ENCODE peak calls at places on chromosomes 2 and 18, in eight cellular contexts. One of them, this sample, is unnamed.

GRCh38 chr2:66851449-66851872 is 416.5 kb downstream of the MEIS1 start:
- DNase-seq in stimulated activated CD4-positive, alpha-beta T cell treated with anti-CD3 and anti-CD28 coated beads, Interleukin-1b, Interleukin-23, amount 100 ng/mL, for 48 hours: no peak
- DNase-seq in GM23248: peak; percentile 93
- DNase-seq in NCI-H1417 treated with DMSO at 0.1 percent for 48 hours: no peak
- DNase-seq in Right ventricle myocardium superior: no peak
- DNase-seq in SW480: no peak
- DNase-seq in SJCRH30: no peak
- DNase-seq in NCI-H774: no peak
- DNase-seq in this sample: no peak

GRCh38 chr18:43589611-43590151 is 312.4 kb upstream of the SYT4 start:
- DNase-seq in stimulated activated CD4-positive, alpha-beta T cell treated with anti-CD3 and anti-CD28 coated beads, Interleukin-1b, Interleukin-23, amount 100 ng/mL, for 48 hours: no peak
- DNase-seq in SW480: no peak
- DNase-seq in GM23248: no peak
- DNase-seq in NCI-H1417 treated with DMSO at 0.1 percent for 48 hours: no peak
- DNase-seq in SJCRH30: no peak
- DNase-seq in NCI-H774: no peak
- DNase-seq in Right ventricle myocardium superior: no peak
- DNase-seq in this sample: no peak

GRCh38 chr2:47189635-47190034 is 34.5 kb upstream of the STPG4 start:
- DNase-seq in SJCRH30: no peak
- DNase-seq in Right ventricle myocardium superior: no peak
- DNase-seq in NCI-H1417 treated with DMSO at 0.1 percent for 48 hours: no peak
- DNase-seq in GM23248: peak; percentile 95
- DNase-seq in SW480: no peak
- DNase-seq in NCI-H774: no peak
- DNase-seq in stimulated activated CD4-positive, alpha-beta T cell treated with anti-CD3 and anti-CD28 coated beads, Interleukin-1b, Interleukin-23, amount 100 ng/mL, for 48 hours: no peak
- DNase-seq in this sample: no peak

GRCh38 chr18:79245517-79246001 is 150.2 kb upstream of the NFATC1 start:
- DNase-seq in GM23248: peak; percentile 1
- DNase-seq in Right ventricle myocardium superior: no peak
- DNase-seq in stimulated activated CD4-positive, alpha-beta T cell treated with anti-CD3 and anti-CD28 coated beads, Interleukin-1b, Interleukin-23, amount 100 ng/mL, for 48 hours: no peak
- DNase-seq in SW480: peak; percentile 80
- DNase-seq in NCI-H774: no peak
- DNase-seq in NCI-H1417 treated with DMSO at 0.1 percent for 48 hours: no peak
- DNase-seq in SJCRH30: no peak
- DNase-seq in this sample: no peak

GRCh38 chr2:68827681-68828080 is 43.5 kb downstream of the BMP10 start:
- DNase-seq in NCI-H774: no peak
- DNase-seq in stimulated activated CD4-positive, alpha-beta T cell treated with anti-CD3 and anti-CD28 coated beads, Interleukin-1b, Interleukin-23, amount 100 ng/mL, for 48 hours: no peak
- DNase-seq in Right ventricle myocardium superior: no peak
- DNase-seq in SJCRH30: no peak
- DNase-seq in GM23248: no peak
- DNase-seq in SW480: no peak
- DNase-seq in NCI-H1417 treated with DMSO at 0.1 percent for 48 hours: no peak
- DNase-seq in this sample: no peak

GRCh38 chr18:65753520-65753919 is 2.7 kb downstream of the CDH7 start:
- DNase-seq in stimulated activated CD4-positive, alpha-beta T cell treated with anti-CD3 and anti-CD28 coated beads, Interleukin-1b, Interleukin-23, amount 100 ng/mL, for 48 hours: no peak
- DNase-seq in Right ventricle myocardium superior: no peak
- DNase-seq in NCI-H1417 treated with DMSO at 0.1 percent for 48 hours: peak; percentile 14
- DNase-seq in SJCRH30: peak; percentile 75
- DNase-seq in GM23248: no peak
- DNase-seq in SW480: no peak
- DNase-seq in NCI-H774: peak; percentile 71
- DNase-seq in this sample: no peak

GRCh38 chr18:74499633-74500032 is 3.5 kb downstream of the CNDP2 start:
- DNase-seq in NCI-H1417 treated with DMSO at 0.1 percent for 48 hours: no peak
- DNase-seq in GM23248: peak; percentile 53
- DNase-seq in SW480: no peak
- DNase-seq in SJCRH30: no peak
- DNase-seq in stimulated activated CD4-positive, alpha-beta T cell treated with anti-CD3 and anti-CD28 coated beads, Interleukin-1b, Interleukin-23, amount 100 ng/mL, for 48 hours: peak; percentile 47
- DNase-seq in Right ventricle myocardium superior: peak; percentile 56
- DNase-seq in NCI-H774: no peak
- DNase-seq in this sample: no peak

GRCh38 chr2:127651987-127652550 is 6.1 kb downstream of the GPR17 start:
- DNase-seq in SJCRH30: no peak
- DNase-seq in stimulated activated CD4-positive, alpha-beta T cell treated with anti-CD3 and anti-CD28 coated beads, Interleukin-1b, Interleukin-23, amount 100 ng/mL, for 48 hours: no peak
- DNase-seq in NCI-H1417 treated with DMSO at 0.1 percent for 48 hours: no peak
- DNase-seq in Right ventricle myocardium superior: peak; percentile 96
- DNase-seq in SW480: no peak
- DNase-seq in NCI-H774: no peak
- DNase-seq in GM23248: no peak
- DNase-seq in this sample: no peak

GRCh38 chr18:35693829-35694228 is 112.3 kb downstream of the GALNT1 start:
- DNase-seq in NCI-H774: no peak
- DNase-seq in GM23248: no peak
- DNase-seq in NCI-H1417 treated with DMSO at 0.1 percent for 48 hours: no peak
- DNase-seq in SJCRH30: no peak
- DNase-seq in stimulated activated CD4-positive, alpha-beta T cell treated with anti-CD3 and anti-CD28 coated beads, Interleukin-1b, Interleukin-23, amount 100 ng/mL, for 48 hours: no peak
- DNase-seq in SW480: no peak
- DNase-seq in Right ventricle myocardium superior: no peak
- DNase-seq in this sample: no peak

GRCh38 chr2:240322991-240323390 is 112.5 kb upstream of the GPC1 start:
- DNase-seq in GM23248: no peak
- DNase-seq in SJCRH30: no peak
- DNase-seq in NCI-H774: no peak
- DNase-seq in NCI-H1417 treated with DMSO at 0.1 percent for 48 hours: no peak
- DNase-seq in stimulated activated CD4-positive, alpha-beta T cell treated with anti-CD3 and anti-CD28 coated beads, Interleukin-1b, Interleukin-23, amount 100 ng/mL, for 48 hours: no peak
- DNase-seq in Right ventricle myocardium superior: no peak
- DNase-seq in SW480: no peak
- DNase-seq in this sample: no peak

GRCh38 chr18:63237911-63238710 is 81.5 kb downstream of the BCL2 start:
- DNase-seq in stimulated activated CD4-positive, alpha-beta T cell treated with anti-CD3 and anti-CD28 coated beads, Interleukin-1b, Interleukin-23, amount 100 ng/mL, for 48 hours: no peak
- DNase-seq in Right ventricle myocardium superior: no peak
- DNase-seq in NCI-H774: no peak
- DNase-seq in SJCRH30: peak; percentile 66
- DNase-seq in NCI-H1417 treated with DMSO at 0.1 percent for 48 hours: no peak
- DNase-seq in GM23248: peak; percentile 92
- DNase-seq in SW480: peak; percentile 66
- DNase-seq in this sample: peak; percentile 55

GRCh38 chr18:8706545-8706980 is 1.2 kb downstream of the MTCL1 start:
- DNase-seq in Right ventricle myocardium superior: no peak
- DNase-seq in SJCRH30: no peak
- DNase-seq in SW480: no peak
- DNase-seq in NCI-H774: no peak
- DNase-seq in NCI-H1417 treated with DMSO at 0.1 percent for 48 hours: no peak
- DNase-seq in stimulated activated CD4-positive, alpha-beta T cell treated with anti-CD3 and anti-CD28 coated beads, Interleukin-1b, Interleukin-23, amount 100 ng/mL, for 48 hours: no peak
- DNase-seq in GM23248: peak; percentile 49
- DNase-seq in this sample: no peak

GRCh38 chr18:59837586-59837985 is 62.2 kb upstream of the PMAIP1 start:
- DNase-seq in stimulated activated CD4-positive, alpha-beta T cell treated with anti-CD3 and anti-CD28 coated beads, Interleukin-1b, Interleukin-23, amount 100 ng/mL, for 48 hours: peak; percentile 49
- DNase-seq in NCI-H774: peak; percentile 74
- DNase-seq in SJCRH30: peak; percentile 13
- DNase-seq in NCI-H1417 treated with DMSO at 0.1 percent for 48 hours: peak; percentile 78
- DNase-seq in SW480: peak; percentile 59
- DNase-seq in Right ventricle myocardium superior: no peak
- DNase-seq in GM23248: peak; percentile 75
- DNase-seq in this sample: no peak

GRCh38 chr2:176330612-176331011 is 61.4 kb downstream of the MTX2 start:
- DNase-seq in SJCRH30: no peak
- DNase-seq in Right ventricle myocardium superior: no peak
- DNase-seq in SW480: no peak
- DNase-seq in NCI-H774: no peak
- DNase-seq in NCI-H1417 treated with DMSO at 0.1 percent for 48 hours: no peak
- DNase-seq in GM23248: no peak
- DNase-seq in stimulated activated CD4-positive, alpha-beta T cell treated with anti-CD3 and anti-CD28 coated beads, Interleukin-1b, Interleukin-23, amount 100 ng/mL, for 48 hours: no peak
- DNase-seq in this sample: no peak

GRCh38 chr18:24362757-24363156 is 34.9 kb downstream of the OSBPL1A start:
- DNase-seq in NCI-H1417 treated with DMSO at 0.1 percent for 48 hours: no peak
- DNase-seq in SJCRH30: no peak
- DNase-seq in GM23248: no peak
- DNase-seq in stimulated activated CD4-positive, alpha-beta T cell treated with anti-CD3 and anti-CD28 coated beads, Interleukin-1b, Interleukin-23, amount 100 ng/mL, for 48 hours: no peak
- DNase-seq in NCI-H774: no peak
- DNase-seq in Right ventricle myocardium superior: no peak
- DNase-seq in SW480: no peak
- DNase-seq in this sample: no peak

GRCh38 chr2:28587526-28588230 is 91.8 kb downstream of the PLB1 start:
- DNase-seq in SJCRH30: no peak
- DNase-seq in NCI-H774: no peak
- DNase-seq in SW480: no peak
- DNase-seq in stimulated activated CD4-positive, alpha-beta T cell treated with anti-CD3 and anti-CD28 coated beads, Interleukin-1b, Interleukin-23, amount 100 ng/mL, for 48 hours: no peak
- DNase-seq in GM23248: no peak
- DNase-seq in Right ventricle myocardium superior: no peak
- DNase-seq in NCI-H1417 treated with DMSO at 0.1 percent for 48 hours: no peak
- DNase-seq in this sample: no peak

GRCh38 chr2:234873828-234874173 is 78.0 kb upstream of the SH3BP4 start:
- DNase-seq in Right ventricle myocardium superior: no peak
- DNase-seq in NCI-H1417 treated with DMSO at 0.1 percent for 48 hours: no peak
- DNase-seq in stimulated activated CD4-positive, alpha-beta T cell treated with anti-CD3 and anti-CD28 coated beads, Interleukin-1b, Interleukin-23, amount 100 ng/mL, for 48 hours: no peak
- DNase-seq in GM23248: peak; percentile 77
- DNase-seq in NCI-H774: no peak
- DNase-seq in SJCRH30: no peak
- DNase-seq in SW480: no peak
- DNase-seq in this sample: no peak

GRCh38 chr2:239322414-239323086 is 78.3 kb downstream of the HDAC4 start:
- DNase-seq in GM23248: peak; percentile 75
- DNase-seq in stimulated activated CD4-positive, alpha-beta T cell treated with anti-CD3 and anti-CD28 coated beads, Interleukin-1b, Interleukin-23, amount 100 ng/mL, for 48 hours: peak; percentile 24
- DNase-seq in SJCRH30: no peak
- DNase-seq in NCI-H1417 treated with DMSO at 0.1 percent for 48 hours: no peak
- DNase-seq in NCI-H774: no peak
- DNase-seq in SW480: peak; percentile 52
- DNase-seq in Right ventricle myocardium superior: no peak
- DNase-seq in this sample: no peak

GRCh38 chr2:32860385-32860784 is 86.4 kb upstream of the LTBP1 start:
- DNase-seq in stimulated activated CD4-positive, alpha-beta T cell treated with anti-CD3 and anti-CD28 coated beads, Interleukin-1b, Interleukin-23, amount 100 ng/mL, for 48 hours: no peak
- DNase-seq in Right ventricle myocardium superior: no peak
- DNase-seq in GM23248: no peak
- DNase-seq in SW480: no peak
- DNase-seq in SJCRH30: no peak
- DNase-seq in NCI-H1417 treated with DMSO at 0.1 percent for 48 hours: no peak
- DNase-seq in NCI-H774: no peak
- DNase-seq in this sample: no peak

GRCh38 chr2:212897296-212897695 is 254.1 kb downstream of the IKZF2 start:
- DNase-seq in stimulated activated CD4-positive, alpha-beta T cell treated with anti-CD3 and anti-CD28 coated beads, Interleukin-1b, Interleukin-23, amount 100 ng/mL, for 48 hours: no peak
- DNase-seq in Right ventricle myocardium superior: no peak
- DNase-seq in SW480: no peak
- DNase-seq in GM23248: peak; percentile 56
- DNase-seq in SJCRH30: no peak
- DNase-seq in NCI-H774: no peak
- DNase-seq in NCI-H1417 treated with DMSO at 0.1 percent for 48 hours: no peak
- DNase-seq in this sample: no peak

GRCh38 chr2:182240862-182241371 is 185.9 kb downstream of the PDE1A start:
- DNase-seq in NCI-H1417 treated with DMSO at 0.1 percent for 48 hours: no peak
- DNase-seq in GM23248: peak; percentile 27
- DNase-seq in NCI-H774: no peak
- DNase-seq in stimulated activated CD4-positive, alpha-beta T cell treated with anti-CD3 and anti-CD28 coated beads, Interleukin-1b, Interleukin-23, amount 100 ng/mL, for 48 hours: peak; percentile 1
- DNase-seq in SW480: peak; percentile 13
- DNase-seq in SJCRH30: no peak
- DNase-seq in Right ventricle myocardium superior: no peak
- DNase-seq in this sample: peak; percentile 3

GRCh38 chr2:103809946-103810345 is 1044.0 kb upstream of the POU3F3 start:
- DNase-seq in NCI-H774: no peak
- DNase-seq in SJCRH30: no peak
- DNase-seq in stimulated activated CD4-positive, alpha-beta T cell treated with anti-CD3 and anti-CD28 coated beads, Interleukin-1b, Interleukin-23, amount 100 ng/mL, for 48 hours: no peak
- DNase-seq in NCI-H1417 treated with DMSO at 0.1 percent for 48 hours: no peak
- DNase-seq in SW480: no peak
- DNase-seq in Right ventricle myocardium superior: no peak
- DNase-seq in GM23248: peak; percentile 1
- DNase-seq in this sample: no peak

GRCh38 chr2:119028327-119029174 is 86.6 kb downstream of the MARCO start:
- DNase-seq in NCI-H774: no peak
- DNase-seq in NCI-H1417 treated with DMSO at 0.1 percent for 48 hours: no peak
- DNase-seq in stimulated activated CD4-positive, alpha-beta T cell treated with anti-CD3 and anti-CD28 coated beads, Interleukin-1b, Interleukin-23, amount 100 ng/mL, for 48 hours: no peak
- DNase-seq in Right ventricle myocardium superior: no peak
- DNase-seq in SJCRH30: peak; percentile 32
- DNase-seq in SW480: peak; percentile 33
- DNase-seq in GM23248: peak; percentile 50
- DNase-seq in this sample: no peak

GRCh38 chr2:60746318-60746717 is 9.8 kb upstream of the PAPOLG start:
- DNase-seq in Right ventricle myocardium superior: no peak
- DNase-seq in stimulated activated CD4-positive, alpha-beta T cell treated with anti-CD3 and anti-CD28 coated beads, Interleukin-1b, Interleukin-23, amount 100 ng/mL, for 48 hours: no peak
- DNase-seq in NCI-H1417 treated with DMSO at 0.1 percent for 48 hours: no peak
- DNase-seq in SJCRH30: peak; percentile 85
- DNase-seq in GM23248: no peak
- DNase-seq in SW480: no peak
- DNase-seq in NCI-H774: no peak
- DNase-seq in this sample: no peak

GRCh38 chr2:162282765-162283425 is 35.6 kb downstream of the IFIH1 start:
- DNase-seq in stimulated activated CD4-positive, alpha-beta T cell treated with anti-CD3 and anti-CD28 coated beads, Interleukin-1b, Interleukin-23, amount 100 ng/mL, for 48 hours: no peak
- DNase-seq in GM23248: peak; percentile 34
- DNase-seq in NCI-H774: no peak
- DNase-seq in NCI-H1417 treated with DMSO at 0.1 percent for 48 hours: no peak
- DNase-seq in SJCRH30: no peak
- DNase-seq in Right ventricle myocardium superior: no peak
- DNase-seq in SW480: no peak
- DNase-seq in this sample: peak; percentile 15

GRCh38 chr2:16012626-16013501 is 72.5 kb downstream of the MYCN start:
- DNase-seq in SW480: peak; percentile 47
- DNase-seq in SJCRH30: no peak
- DNase-seq in Right ventricle myocardium superior: no peak
- DNase-seq in NCI-H1417 treated with DMSO at 0.1 percent for 48 hours: no peak
- DNase-seq in NCI-H774: peak; percentile 43
- DNase-seq in GM23248: no peak
- DNase-seq in stimulated activated CD4-positive, alpha-beta T cell treated with anti-CD3 and anti-CD28 coated beads, Interleukin-1b, Interleukin-23, amount 100 ng/mL, for 48 hours: no peak
- DNase-seq in this sample: no peak

GRCh38 chr2:128535928-128536327 is 217.3 kb upstream of the HS6ST1 start:
- DNase-seq in GM23248: peak; percentile 92
- DNase-seq in SJCRH30: no peak
- DNase-seq in NCI-H1417 treated with DMSO at 0.1 percent for 48 hours: no peak
- DNase-seq in SW480: peak; percentile 16
- DNase-seq in Right ventricle myocardium superior: no peak
- DNase-seq in stimulated activated CD4-positive, alpha-beta T cell treated with anti-CD3 and anti-CD28 coated beads, Interleukin-1b, Interleukin-23, amount 100 ng/mL, for 48 hours: no peak
- DNase-seq in NCI-H774: no peak
- DNase-seq in this sample: no peak

GRCh38 chr18:58208207-58208944 is 164.3 kb downstream of the NEDD4L start:
- DNase-seq in stimulated activated CD4-positive, alpha-beta T cell treated with anti-CD3 and anti-CD28 coated beads, Interleukin-1b, Interleukin-23, amount 100 ng/mL, for 48 hours: no peak
- DNase-seq in SJCRH30: no peak
- DNase-seq in GM23248: peak; percentile 75
- DNase-seq in SW480: no peak
- DNase-seq in NCI-H1417 treated with DMSO at 0.1 percent for 48 hours: no peak
- DNase-seq in NCI-H774: no peak
- DNase-seq in Right ventricle myocardium superior: no peak
- DNase-seq in this sample: no peak

This sample was measured in smooth muscle cell of the brain vasculature.